ENCODE peak calls at places on chromosomes 4 and X, in five cellular contexts. T is fibroblast of lung; K is CD8-positive, alpha-beta T cell; E is upper lobe of right lung; M is IMR-90. W is an unnamed sample. For H3K4me1, the result is how much of the 10 kb centered on the place peaks cover.

GRCh38 chr4:1750381-1751154 is 29.2 kb downstream of the TACC3 start:
- DNase-seq in T (no peak), E (no peak), M (no peak), K (no peak), W (no peak)

GRCh38 chr4:158211288-158211687 is 1.0 kb downstream of the TMEM144 start:
- DNase-seq in M (no peak), T (no peak), E (no peak), K (no peak), W (peak)

GRCh38 chrX:68894142-68894512 is 65.3 kb downstream of the EFNB1 start:
- DNase-seq in M (no peak), E (no peak), K (no peak), T (no peak), W (no peak)

GRCh38 chr4:26400140-26400539 is 79.3 kb downstream of the RBPJ start:
- DNase-seq in K (no peak), T (no peak), E (no peak), M (no peak), W (no peak)

GRCh38 chr4:242121-242848 is 63.0 kb downstream of the ZNF732 start:
- DNase-seq in M (peak), T (peak), K (peak), E (peak), W (peak)

GRCh38 chr4:145154573-145154972 is 25.8 kb downstream of the OTUD4 start:
- DNase-seq in E (no peak), K (no peak), M (peak), T (peak), W (peak)

GRCh38 chr4:169249214-169249973 is 21.4 kb downstream of the SH3RF1 start:
- DNase-seq in T (peak), E (no peak), M (peak), K (no peak), W (no peak)

GRCh38 chrX:41116948-41117347 is 31.7 kb downstream of the USP9X start:
- DNase-seq in E (no peak), T (no peak), M (no peak), K (no peak), W (no peak)

GRCh38 chr4:1615786-1616573 is 68.1 kb downstream of the FAM53A start:
- DNase-seq in T (no peak), K (no peak), M (no peak), E (peak), W (no peak)

GRCh38 chrX:136250191-136251041 is 784 bp downstream of the MAP7D3 start:
- DNase-seq in M (no peak), K (no peak), E (no peak), T (peak), W (peak)

GRCh38 chrX:110514498-110514897 is 155.8 kb downstream of the RTL9 start:
- DNase-seq in K (no peak), E (no peak), T (no peak), M (no peak), W (no peak)

GRCh38 chrX:70479970-70480659 is 35.5 kb downstream of the DLG3 start:
- DNase-seq in M (no peak), E (no peak), K (no peak), T (peak), W (peak)

GRCh38 chr4:23966720-23967119 is 76.9 kb upstream of the PPARGC1A start:
- DNase-seq in M (no peak), T (peak), E (no peak), K (no peak), W (peak)

GRCh38 chrX:154717824-154718223 is 33.1 kb downstream of the GAB3 start:
- DNase-seq in M (peak), T (peak), K (no peak), E (no peak), W (peak)

GRCh38 chr4:185634066-185634652 is 98.9 kb upstream of the PDLIM3 start:
- DNase-seq in T (peak), K (no peak), M (peak), E (no peak), W (no peak)

GRCh38 chrX:136259543-136259942 is 8.3 kb upstream of the MAP7D3 start:
- DNase-seq in M (peak), T (peak), E (no peak), K (no peak), W (peak)

GRCh38 chrX:77493677-77494553 is 46.7 kb downstream of the FGF16 start:
- DNase-seq in T (peak), K (no peak), E (no peak), M (peak), W (peak)

GRCh38 chrX:53081925-53082772 is at the start of gene TSPYL2:
- DNase-seq in K (peak), E (peak), T (peak), M (peak), W (peak)

GRCh38 chrX:53088136-53088974 is 5.6 kb upstream of the KANTR start:
- DNase-seq in E (peak), M (peak), T (peak), K (peak), W (peak)

GRCh38 chr4:186021461-186022167 is 47.3 kb upstream of the TLR3 start:
- DNase-seq in T (peak), M (peak), K (no peak), E (no peak), W (peak)

GRCh38 chrX:113287761-113288160 is 447.1 kb upstream of the AMOT start:
- DNase-seq in K (no peak), M (no peak), T (no peak), E (no peak), W (no peak)

GRCh38 chrX:2692221-2693122 is 1.4 kb downstream of the CD99 start:
- DNase-seq in M (peak), E (no peak), T (peak), K (no peak), W (peak)

GRCh38 chr4:85928775-85929585 is 430.9 kb downstream of the MAPK10 start:
- DNase-seq in T (peak), M (peak), K (no peak), E (no peak), W (peak)

GRCh38 chr4:167989815-167990214 is 102.5 kb upstream of the ANXA10 start:
- DNase-seq in T (no peak), E (no peak), K (no peak), M (no peak), W (peak)

GRCh38 chr4:150973626-150974250 is 41.3 kb downstream of the LRBA start:
- DNase-seq in M (no peak), E (no peak), T (no peak), K (no peak), W (no peak)

GRCh38 chr4:150385606-150386005 is 196.3 kb upstream of the MAB21L2 start:
- DNase-seq in T (peak), M (peak), K (no peak), E (no peak), W (peak)

GRCh38 chr4:105894570-105895323 is 524 bp upstream of the NPNT start:
- DNase-seq in T (peak), K (no peak), E (peak), M (no peak), W (peak)

GRCh38 chrX:33183366-33183765 is 28.0 kb downstream of the DMD start:
- DNase-seq in E (no peak), M (peak), T (peak), K (no peak), W (peak)

GRCh38 chrX:112313201-112313600 is 230.6 kb upstream of the TRPC5 start:
- DNase-seq in K (no peak), E (no peak), M (no peak), T (no peak), W (no peak)

GRCh38 chr4:39126256-39127095 is 55.9 kb upstream of the WDR19 start:
- DNase-seq in M (no peak), T (no peak), K (no peak), E (no peak), W (no peak)

GRCh38 chrX:123846598-123847038 is 13.2 kb upstream of the XIAP start:
- DNase-seq in M (peak), K (no peak), E (no peak), T (peak), W (no peak)

GRCh38 chrX:56788229-56788628 is 59.2 kb downstream of the NBDY start:
- DNase-seq in M (peak), T (no peak), K (no peak), E (peak), W (no peak)

GRCh38 chr4:4782969-4783368 is 76.5 kb upstream of the MSX1 start:
- DNase-seq in M (peak), E (no peak), T (peak), K (no peak), W (peak)

GRCh38 chrX:110852180-110852579 is 56.6 kb upstream of the CHRDL1 start:
- DNase-seq in M (peak), T (peak), E (no peak), K (no peak), W (peak)

GRCh38 chrX:85611926-85612325 is 232.5 kb upstream of the POF1B start:
- DNase-seq in K (no peak), E (no peak), M (peak), T (peak), W (no peak)

GRCh38 chr4:76856183-76856969 is 41.6 kb downstream of the SOWAHB start:
- DNase-seq in M (peak), E (no peak), T (peak), K (no peak), W (peak)

DNA sequence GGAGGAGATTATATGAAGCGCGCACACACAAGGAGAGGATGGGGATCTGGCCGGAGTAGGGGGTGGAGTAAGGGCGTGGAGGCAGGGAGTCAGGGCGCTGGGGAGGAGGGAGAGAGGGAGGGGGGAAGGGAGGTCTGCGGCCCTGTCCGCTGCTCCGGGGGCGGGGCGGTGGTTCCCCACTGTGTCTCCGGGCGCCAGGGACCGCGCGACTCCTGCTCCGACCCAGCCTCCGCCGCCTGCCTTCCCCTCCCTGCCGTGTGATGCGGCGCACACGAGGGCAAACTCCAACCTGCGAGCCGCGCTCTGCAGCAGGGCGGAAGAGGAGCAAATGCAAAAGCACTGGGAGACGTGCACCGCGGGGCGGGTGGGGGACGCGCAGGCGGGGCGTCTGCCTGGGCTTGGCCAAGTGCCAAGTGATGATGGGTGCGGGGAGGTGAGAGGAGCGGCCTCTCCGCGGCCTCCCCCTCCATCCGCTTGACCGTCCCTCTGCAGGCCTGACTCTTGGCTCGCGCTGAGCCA is at the start of gene DCHS2:
- DNase-seq in T (no peak), K (no peak), M (no peak), E (no peak), W (peak)
- H3K4me3 ChIP-seq in T (peak), K (peak), M (peak), E (peak), W (peak)

DNA sequence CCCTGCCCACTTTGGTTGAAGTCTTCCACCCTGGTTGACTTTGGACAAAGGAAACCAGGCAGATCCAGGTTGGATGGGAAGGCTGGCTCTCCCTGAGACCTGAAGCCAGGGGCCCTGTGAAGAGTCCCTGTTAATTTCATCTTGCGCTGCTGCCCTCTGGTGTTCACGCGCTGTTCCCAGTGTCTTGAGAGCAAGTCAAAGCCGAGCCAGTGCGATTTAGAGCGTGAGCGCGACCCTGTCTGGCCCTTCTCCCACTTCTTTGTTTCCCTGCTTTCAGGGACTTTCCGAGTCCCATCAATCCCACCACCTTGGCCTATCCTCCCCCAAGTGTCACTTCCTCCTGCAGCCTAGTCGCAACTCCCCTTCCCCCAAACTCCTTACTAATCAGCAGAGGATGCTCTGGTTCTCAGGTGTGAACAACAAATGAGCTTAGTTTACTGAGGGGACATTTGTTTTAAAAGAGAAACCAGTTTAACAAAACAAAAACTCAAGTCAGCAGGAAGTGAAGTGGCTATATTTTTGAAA is 25.8 kb upstream of the CHRNA9 start:
- DNase-seq in E (peak), M (peak), T (peak), K (peak), W (peak)
- H3K4me1 ChIP-seq in E (under half), M (under half), T (under half), K (half or more), W (under half)

GRCh38 chrX:332916-333610 is 14.5 kb upstream of the GTPBP6 start:
- DNase-seq in K (no peak), M (no peak), T (no peak), E (peak), W (no peak)

GRCh38 chrX:331772-332495 is 13.3 kb upstream of the GTPBP6 start:
- DNase-seq in M (no peak), T (no peak), K (no peak), E (peak), W (no peak)

GRCh38 chrX:333611-334311 is 15.2 kb upstream of the GTPBP6 start:
- DNase-seq in E (peak), K (no peak), M (no peak), T (no peak), W (no peak)

GRCh38 chrX:331145-331771 is 12.7 kb upstream of the GTPBP6 start:
- DNase-seq in E (peak), K (no peak), T (peak), M (peak), W (peak)

DNA sequence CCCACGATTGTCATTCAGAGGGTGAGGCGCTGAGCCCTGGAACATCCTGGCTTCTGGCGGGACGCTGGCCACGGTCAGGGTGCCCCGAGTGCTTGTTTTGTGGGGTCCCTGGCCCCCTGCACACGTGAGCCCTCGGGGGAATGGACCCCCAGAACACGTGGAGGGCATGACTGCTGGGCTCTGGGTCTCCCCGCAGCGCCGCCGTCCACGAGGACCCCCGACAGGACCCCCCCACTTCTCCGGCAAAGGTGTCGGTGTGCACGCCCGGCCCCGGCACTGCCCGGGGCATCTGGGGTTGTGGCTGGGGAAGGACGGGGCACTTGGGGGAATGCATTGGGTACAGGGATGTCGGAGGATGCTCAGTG is 13.9 kb upstream of the GTPBP6 start:
- DNase-seq in K (no peak), M (no peak), T (no peak), E (peak), W (no peak)
- TF ChIP-seq CTCF in K (no peak), M (no peak), T (no peak), E (no peak), W (no peak)

GRCh38 chr4:61202638-61203495 is 2.7 kb downstream of the ADGRL3 start:
- DNase-seq in E (no peak), K (no peak), T (peak), M (no peak), W (peak)

GRCh38 chr4:61200991-61201526 is 933 bp downstream of the ADGRL3 start:
- DNase-seq in T (peak), M (no peak), K (no peak), E (no peak), W (peak)

GRCh38 chr4:61202100-61202637 is 2.0 kb downstream of the ADGRL3 start:
- DNase-seq in E (no peak), M (no peak), K (no peak), T (peak), W (peak)

GRCh38 chr4:61200195-61200990 is at the start of gene ADGRL3:
- DNase-seq in K (no peak), M (peak), T (peak), E (no peak), W (peak)

GRCh38 chr4:61201562-61202099 is 1.5 kb downstream of the ADGRL3 start:
- DNase-seq in T (peak), E (no peak), K (no peak), M (no peak), W (peak)
- H3K4me3 ChIP-seq in T (peak), E (peak), K (no peak), M (peak), W (peak)

W was measured in cardiac muscle cell.